ENCODE peak calls at places on chromosome 13, in ten cellular contexts. One of them, this sample, is unnamed.

GRCh38 chr13:23488442-23488841 is 54.9 kb upstream of the SACS start:
- DNase-seq in RWPE1: no peak
- DNase-seq in tibial nerve: no peak
- DNase-seq in fibroblast of lung: peak
- DNase-seq in psoas muscle: no peak
- DNase-seq in HL-60: no peak
- DNase-seq in SJCRH30: peak
- DNase-seq in brain microvascular endothelial cell: peak
- DNase-seq in CD8-positive, alpha-beta memory T cell: peak
- DNase-seq in upper lobe of right lung: no peak
- DNase-seq in this sample: no peak

GRCh38 chr13:48891586-48891985 is 84.1 kb upstream of the FNDC3A start:
- DNase-seq in CD8-positive, alpha-beta memory T cell: no peak
- DNase-seq in brain microvascular endothelial cell: peak
- DNase-seq in tibial nerve: no peak
- DNase-seq in fibroblast of lung: peak
- DNase-seq in SJCRH30: peak
- DNase-seq in HL-60: no peak
- DNase-seq in upper lobe of right lung: no peak
- DNase-seq in RWPE1: peak
- DNase-seq in psoas muscle: no peak
- DNase-seq in this sample: no peak

GRCh38 chr13:48567521-48568331 is 34.8 kb upstream of the RCBTB2 start:
- DNase-seq in brain microvascular endothelial cell: no peak
- DNase-seq in CD8-positive, alpha-beta memory T cell: no peak
- DNase-seq in fibroblast of lung: no peak
- DNase-seq in HL-60: peak
- DNase-seq in upper lobe of right lung: no peak
- DNase-seq in SJCRH30: no peak
- DNase-seq in tibial nerve: no peak
- DNase-seq in psoas muscle: no peak
- DNase-seq in RWPE1: no peak
- DNase-seq in this sample: peak

GRCh38 chr13:91398413-91399188 is at the start of gene GPC5:
- DNase-seq in tibial nerve: peak
- DNase-seq in CD8-positive, alpha-beta memory T cell: peak
- DNase-seq in brain microvascular endothelial cell: peak
- DNase-seq in upper lobe of right lung: peak
- DNase-seq in RWPE1: peak
- DNase-seq in SJCRH30: peak
- DNase-seq in HL-60: peak
- DNase-seq in psoas muscle: peak
- DNase-seq in fibroblast of lung: peak
- DNase-seq in this sample: peak

GRCh38 chr13:97229699-97230098 is 7.6 kb downstream of the MBNL2 start:
- DNase-seq in RWPE1: no peak
- DNase-seq in tibial nerve: no peak
- DNase-seq in fibroblast of lung: no peak
- DNase-seq in upper lobe of right lung: no peak
- DNase-seq in HL-60: no peak
- DNase-seq in SJCRH30: no peak
- DNase-seq in CD8-positive, alpha-beta memory T cell: no peak
- DNase-seq in brain microvascular endothelial cell: no peak
- DNase-seq in psoas muscle: no peak
- DNase-seq in this sample: no peak

GRCh38 chr13:82341116-82341515 is 1541.2 kb downstream of the SLITRK1 start:
- DNase-seq in tibial nerve: no peak
- DNase-seq in CD8-positive, alpha-beta memory T cell: no peak
- DNase-seq in psoas muscle: no peak
- DNase-seq in upper lobe of right lung: no peak
- DNase-seq in RWPE1: no peak
- DNase-seq in HL-60: no peak
- DNase-seq in fibroblast of lung: no peak
- DNase-seq in SJCRH30: no peak
- DNase-seq in brain microvascular endothelial cell: no peak
- DNase-seq in this sample: no peak

GRCh38 chr13:85586422-85586831 is 212.8 kb downstream of the SLITRK6 start:
- DNase-seq in CD8-positive, alpha-beta memory T cell: no peak
- DNase-seq in upper lobe of right lung: no peak
- DNase-seq in HL-60: no peak
- DNase-seq in tibial nerve: no peak
- DNase-seq in fibroblast of lung: peak
- DNase-seq in RWPE1: peak
- DNase-seq in brain microvascular endothelial cell: peak
- DNase-seq in SJCRH30: no peak
- DNase-seq in psoas muscle: no peak
- DNase-seq in this sample: no peak

GRCh38 chr13:100361504-100361903 is 227.1 kb downstream of the GGACT start:
- DNase-seq in psoas muscle: no peak
- DNase-seq in SJCRH30: peak
- DNase-seq in tibial nerve: no peak
- DNase-seq in upper lobe of right lung: no peak
- DNase-seq in brain microvascular endothelial cell: peak
- DNase-seq in RWPE1: no peak
- DNase-seq in fibroblast of lung: peak
- DNase-seq in CD8-positive, alpha-beta memory T cell: no peak
- DNase-seq in HL-60: no peak
- DNase-seq in this sample: no peak

GRCh38 chr13:67283602-67284001 is 53.5 kb upstream of the PCDH9 start:
- DNase-seq in CD8-positive, alpha-beta memory T cell: no peak
- DNase-seq in SJCRH30: no peak
- DNase-seq in fibroblast of lung: peak
- DNase-seq in psoas muscle: no peak
- DNase-seq in upper lobe of right lung: no peak
- DNase-seq in brain microvascular endothelial cell: no peak
- DNase-seq in tibial nerve: no peak
- DNase-seq in HL-60: no peak
- DNase-seq in RWPE1: peak
- DNase-seq in this sample: no peak

GRCh38 chr13:31605076-31605858 is 134.1 kb upstream of the RXFP2 start:
- DNase-seq in brain microvascular endothelial cell: no peak
- DNase-seq in RWPE1: no peak
- DNase-seq in psoas muscle: no peak
- DNase-seq in SJCRH30: no peak
- DNase-seq in fibroblast of lung: no peak
- DNase-seq in upper lobe of right lung: no peak
- DNase-seq in HL-60: no peak
- DNase-seq in CD8-positive, alpha-beta memory T cell: no peak
- DNase-seq in tibial nerve: no peak
- DNase-seq in this sample: no peak
- H3K27ac ChIP-seq in brain microvascular endothelial cell: no peak
- H3K27ac ChIP-seq in RWPE1: no peak
- H3K27ac ChIP-seq in psoas muscle: no peak
- H3K27ac ChIP-seq in SJCRH30: no peak
- H3K27ac ChIP-seq in fibroblast of lung: no peak
- H3K27ac ChIP-seq in upper lobe of right lung: no peak
- H3K27ac ChIP-seq in HL-60: no peak
- H3K27ac ChIP-seq in CD8-positive, alpha-beta memory T cell: no peak
- H3K27ac ChIP-seq in tibial nerve: no peak
- H3K27ac ChIP-seq in this sample: no peak

GRCh38 chr13:40597735-40598365 is 68.6 kb downstream of the FOXO1 start:
- DNase-seq in SJCRH30: no peak
- DNase-seq in HL-60: no peak
- DNase-seq in psoas muscle: no peak
- DNase-seq in fibroblast of lung: no peak
- DNase-seq in upper lobe of right lung: peak
- DNase-seq in tibial nerve: no peak
- DNase-seq in brain microvascular endothelial cell: no peak
- DNase-seq in RWPE1: no peak
- DNase-seq in CD8-positive, alpha-beta memory T cell: no peak
- DNase-seq in this sample: no peak
- H3K27ac ChIP-seq in SJCRH30: no peak
- H3K27ac ChIP-seq in HL-60: no peak
- H3K27ac ChIP-seq in psoas muscle: peak
- H3K27ac ChIP-seq in fibroblast of lung: no peak
- H3K27ac ChIP-seq in upper lobe of right lung: peak
- H3K27ac ChIP-seq in tibial nerve: no peak
- H3K27ac ChIP-seq in brain microvascular endothelial cell: no peak
- H3K27ac ChIP-seq in RWPE1: no peak
- H3K27ac ChIP-seq in CD8-positive, alpha-beta memory T cell: no peak
- H3K27ac ChIP-seq in this sample: no peak

DNA sequence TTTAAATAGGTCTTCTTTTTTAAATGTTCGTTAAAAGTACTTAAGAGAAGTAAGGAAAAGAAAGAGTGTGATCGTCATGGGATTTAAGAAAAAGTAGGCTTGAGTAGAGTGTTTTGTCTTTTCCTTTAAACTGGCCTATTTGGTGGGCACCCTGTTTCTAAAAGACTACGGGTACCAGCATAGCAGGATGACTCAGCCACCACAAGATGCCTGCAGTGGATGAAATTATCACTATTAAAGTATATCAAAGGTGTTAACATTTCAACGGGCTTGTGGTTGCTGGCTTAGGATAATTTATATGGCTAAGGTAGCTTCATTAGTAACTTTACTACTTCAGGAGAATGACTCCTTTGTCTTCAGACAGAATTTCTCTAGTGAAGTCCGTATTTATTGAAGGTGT is 112.6 kb downstream of the STARD13 start:
- DNase-seq in upper lobe of right lung: no peak
- DNase-seq in RWPE1: no peak
- DNase-seq in tibial nerve: no peak
- DNase-seq in brain microvascular endothelial cell: no peak
- DNase-seq in SJCRH30: no peak
- DNase-seq in psoas muscle: no peak
- DNase-seq in HL-60: no peak
- DNase-seq in fibroblast of lung: peak
- DNase-seq in CD8-positive, alpha-beta memory T cell: no peak
- DNase-seq in this sample: no peak
- H3K27ac ChIP-seq in upper lobe of right lung: no peak
- H3K27ac ChIP-seq in RWPE1: no peak
- H3K27ac ChIP-seq in tibial nerve: no peak
- H3K27ac ChIP-seq in brain microvascular endothelial cell: peak
- H3K27ac ChIP-seq in SJCRH30: no peak
- H3K27ac ChIP-seq in psoas muscle: peak
- H3K27ac ChIP-seq in HL-60: no peak
- H3K27ac ChIP-seq in fibroblast of lung: no peak
- H3K27ac ChIP-seq in CD8-positive, alpha-beta memory T cell: no peak
- H3K27ac ChIP-seq in this sample: no peak

GRCh38 chr13:26442541-26442940 is 114.9 kb upstream of the WASF3 start:
- DNase-seq in tibial nerve: no peak
- DNase-seq in RWPE1: no peak
- DNase-seq in upper lobe of right lung: no peak
- DNase-seq in CD8-positive, alpha-beta memory T cell: no peak
- DNase-seq in psoas muscle: no peak
- DNase-seq in SJCRH30: no peak
- DNase-seq in fibroblast of lung: peak
- DNase-seq in HL-60: no peak
- DNase-seq in brain microvascular endothelial cell: no peak
- DNase-seq in this sample: no peak
- H3K27ac ChIP-seq in tibial nerve: no peak
- H3K27ac ChIP-seq in RWPE1: no peak
- H3K27ac ChIP-seq in upper lobe of right lung: no peak
- H3K27ac ChIP-seq in CD8-positive, alpha-beta memory T cell: no peak
- H3K27ac ChIP-seq in psoas muscle: no peak
- H3K27ac ChIP-seq in SJCRH30: no peak
- H3K27ac ChIP-seq in fibroblast of lung: no peak
- H3K27ac ChIP-seq in HL-60: no peak
- H3K27ac ChIP-seq in brain microvascular endothelial cell: no peak
- H3K27ac ChIP-seq in this sample: no peak

GRCh38 chr13:51148952-51149573 is 38.0 kb upstream of the C13orf42 start:
- DNase-seq in RWPE1: peak
- DNase-seq in fibroblast of lung: peak
- DNase-seq in CD8-positive, alpha-beta memory T cell: no peak
- DNase-seq in upper lobe of right lung: no peak
- DNase-seq in SJCRH30: peak
- DNase-seq in HL-60: no peak
- DNase-seq in brain microvascular endothelial cell: peak
- DNase-seq in psoas muscle: no peak
- DNase-seq in tibial nerve: no peak
- DNase-seq in this sample: no peak
- H3K27ac ChIP-seq in RWPE1: no peak
- H3K27ac ChIP-seq in fibroblast of lung: no peak
- H3K27ac ChIP-seq in CD8-positive, alpha-beta memory T cell: no peak
- H3K27ac ChIP-seq in upper lobe of right lung: no peak
- H3K27ac ChIP-seq in SJCRH30: no peak
- H3K27ac ChIP-seq in HL-60: no peak
- H3K27ac ChIP-seq in brain microvascular endothelial cell: no peak
- H3K27ac ChIP-seq in psoas muscle: no peak
- H3K27ac ChIP-seq in tibial nerve: no peak
- H3K27ac ChIP-seq in this sample: no peak

GRCh38 chr13:43085545-43085944 is 62.2 kb downstream of the DNAJC15 start:
- DNase-seq in tibial nerve: no peak
- DNase-seq in brain microvascular endothelial cell: no peak
- DNase-seq in psoas muscle: no peak
- DNase-seq in upper lobe of right lung: no peak
- DNase-seq in fibroblast of lung: peak
- DNase-seq in HL-60: no peak
- DNase-seq in SJCRH30: peak
- DNase-seq in RWPE1: peak
- DNase-seq in CD8-positive, alpha-beta memory T cell: no peak
- DNase-seq in this sample: no peak

GRCh38 chr13:43089912-43090498 is 66.6 kb downstream of the DNAJC15 start:
- DNase-seq in RWPE1: no peak
- DNase-seq in tibial nerve: no peak
- DNase-seq in brain microvascular endothelial cell: no peak
- DNase-seq in HL-60: no peak
- DNase-seq in upper lobe of right lung: no peak
- DNase-seq in SJCRH30: no peak
- DNase-seq in fibroblast of lung: no peak
- DNase-seq in psoas muscle: no peak
- DNase-seq in CD8-positive, alpha-beta memory T cell: no peak
- DNase-seq in this sample: no peak

GRCh38 chr13:43083750-43084149 is 60.4 kb downstream of the DNAJC15 start:
- DNase-seq in HL-60: no peak
- DNase-seq in RWPE1: no peak
- DNase-seq in psoas muscle: no peak
- DNase-seq in brain microvascular endothelial cell: no peak
- DNase-seq in upper lobe of right lung: no peak
- DNase-seq in SJCRH30: no peak
- DNase-seq in fibroblast of lung: no peak
- DNase-seq in tibial nerve: no peak
- DNase-seq in CD8-positive, alpha-beta memory T cell: no peak
- DNase-seq in this sample: no peak

GRCh38 chr13:43087960-43088580 is 64.7 kb downstream of the DNAJC15 start:
- DNase-seq in tibial nerve: no peak
- DNase-seq in brain microvascular endothelial cell: peak
- DNase-seq in HL-60: no peak
- DNase-seq in SJCRH30: no peak
- DNase-seq in RWPE1: peak
- DNase-seq in CD8-positive, alpha-beta memory T cell: peak
- DNase-seq in psoas muscle: no peak
- DNase-seq in fibroblast of lung: no peak
- DNase-seq in upper lobe of right lung: no peak
- DNase-seq in this sample: no peak
- H3K27ac ChIP-seq in tibial nerve: peak
- H3K27ac ChIP-seq in brain microvascular endothelial cell: peak
- H3K27ac ChIP-seq in HL-60: no peak
- H3K27ac ChIP-seq in SJCRH30: no peak
- H3K27ac ChIP-seq in RWPE1: no peak
- H3K27ac ChIP-seq in CD8-positive, alpha-beta memory T cell: peak
- H3K27ac ChIP-seq in psoas muscle: no peak
- H3K27ac ChIP-seq in fibroblast of lung: peak
- H3K27ac ChIP-seq in upper lobe of right lung: peak
- H3K27ac ChIP-seq in this sample: peak

GRCh38 chr13:110887242-110887954 is 27.5 kb downstream of the ANKRD10 start:
- DNase-seq in upper lobe of right lung: no peak
- DNase-seq in brain microvascular endothelial cell: no peak
- DNase-seq in tibial nerve: no peak
- DNase-seq in fibroblast of lung: no peak
- DNase-seq in SJCRH30: no peak
- DNase-seq in CD8-positive, alpha-beta memory T cell: no peak
- DNase-seq in HL-60: no peak
- DNase-seq in RWPE1: no peak
- DNase-seq in psoas muscle: no peak
- DNase-seq in this sample: no peak
- H3K27ac ChIP-seq in upper lobe of right lung: no peak
- H3K27ac ChIP-seq in brain microvascular endothelial cell: no peak
- H3K27ac ChIP-seq in tibial nerve: no peak
- H3K27ac ChIP-seq in fibroblast of lung: no peak
- H3K27ac ChIP-seq in SJCRH30: no peak
- H3K27ac ChIP-seq in CD8-positive, alpha-beta memory T cell: no peak
- H3K27ac ChIP-seq in HL-60: no peak
- H3K27ac ChIP-seq in RWPE1: peak
- H3K27ac ChIP-seq in psoas muscle: peak
- H3K27ac ChIP-seq in this sample: no peak